ENCODE peak calls at places on chromosomes 4 and X, in eight cellular contexts. I, H, Y, X, A, J, L and U are unnamed samples.

GRCh38 chr4:184235526-184235925 is 17.9 kb upstream of the ENPP6 start:
- DNase-seq in Y (no peak), J (no peak), L (no peak), A (no peak), X (no peak), I (no peak), H (no peak), U (no peak)

GRCh38 chrX:79413009-79413408 is 45.9 kb upstream of the ITM2A start:
- DNase-seq in I (peak; percentile 29), L (no peak), J (peak; percentile 6), A (no peak), Y (no peak), H (no peak), X (no peak), U (no peak)

GRCh38 chr4:55214172-55214571 is 88.8 kb upstream of the KDR start:
- DNase-seq in Y (no peak), A (no peak), J (no peak), L (no peak), X (no peak), I (no peak), H (no peak), U (no peak)

GRCh38 chr4:118964891-118965411 is 76.3 kb downstream of the SYNPO2 start:
- DNase-seq in J (no peak), X (no peak), A (no peak), L (no peak), I (no peak), H (no peak), Y (no peak), U (no peak)

GRCh38 chrX:13803116-13803515 is 13.8 kb downstream of the GPM6B start:
- DNase-seq in L (no peak), Y (no peak), I (no peak), A (no peak), X (no peak), H (no peak), J (no peak), U (no peak)

GRCh38 chr4:107220976-107221375 is 184.9 kb upstream of the DKK2 start:
- DNase-seq in I (no peak), H (no peak), X (no peak), L (no peak), Y (no peak), J (no peak), A (no peak), U (no peak)

GRCh38 chr4:2186133-2186864 is 55.6 kb downstream of the HAUS3 start:
- DNase-seq in Y (peak; percentile 59), H (no peak), I (peak; percentile 33), A (no peak), J (no peak), L (no peak), X (no peak), U (peak; percentile 5)

GRCh38 chr4:120829113-120829831 is 93.3 kb downstream of the PRDM5 start:
- DNase-seq in X (no peak), J (no peak), H (no peak), L (no peak), A (no peak), Y (no peak), I (no peak), U (no peak)

GRCh38 chrX:112359906-112360305 is 277.3 kb upstream of the TRPC5 start:
- DNase-seq in L (no peak), Y (no peak), J (no peak), H (no peak), X (no peak), A (no peak), I (no peak), U (no peak)

GRCh38 chr4:137532869-137533236 is 559 bp upstream of the PCDH18 start:
- DNase-seq in L (no peak), X (no peak), I (no peak), Y (no peak), H (no peak), A (no peak), J (no peak), U (no peak)
- H3K4me3 ChIP-seq in L (peak overlapping the region; percentile 10), X (peak overlapping the region; percentile 29), I (peak overlapping the region; percentile 24), Y (peak overlapping the region; percentile 16), H (peak overlapping the region; percentile 52), A (peak overlapping the region; percentile 67), J (peak overlapping the region; percentile 31), U (peak overlapping the region; percentile 57)

GRCh38 chrX:110462957-110463356 is 104.3 kb downstream of the RTL9 start:
- DNase-seq in Y (no peak), H (no peak), L (no peak), J (no peak), I (no peak), A (no peak), X (no peak), U (no peak)
- TF ChIP-seq CTCF in Y (peak; percentile 41), H (no peak), L (no peak), J (no peak), I (peak; percentile 7), A (no peak), X (no peak), U (peak; percentile 36)

DNA sequence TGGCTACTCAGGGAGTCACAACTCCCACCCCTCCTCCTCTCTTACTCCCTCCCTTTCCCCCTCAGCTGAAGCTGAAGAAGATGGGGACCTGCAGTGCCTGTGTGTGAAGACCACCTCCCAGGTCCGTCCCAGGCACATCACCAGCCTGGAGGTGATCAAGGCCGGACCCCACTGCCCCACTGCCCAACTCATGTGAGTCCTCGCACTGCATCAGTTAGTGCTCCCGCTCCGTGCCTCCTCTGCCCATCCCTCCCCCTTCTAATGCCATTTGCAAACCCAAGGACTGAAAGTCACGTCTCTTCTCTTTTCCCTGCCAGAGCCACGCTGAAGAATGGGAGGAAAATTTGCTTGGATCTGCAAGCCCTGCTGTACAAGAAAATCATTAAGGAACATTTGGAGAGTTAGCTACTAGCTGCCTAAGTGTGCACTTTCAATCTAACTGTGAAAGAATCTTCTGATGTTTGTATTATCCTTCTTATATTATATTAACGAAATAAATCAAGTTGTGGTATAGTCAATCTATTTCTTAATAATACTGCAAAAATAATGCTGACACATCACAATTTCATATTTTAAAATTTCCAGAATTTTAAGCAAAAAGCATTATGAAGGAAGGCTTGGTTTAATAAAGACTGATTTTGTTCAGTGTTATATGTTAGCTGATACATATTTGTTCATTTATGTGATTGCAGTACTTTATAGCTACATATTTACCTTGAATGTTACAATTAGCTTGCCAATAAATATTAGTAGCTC is 800 bp downstream of the PF4V1 start:
- DNase-seq in X (no peak), J (no peak), A (no peak), Y (no peak), L (no peak), I (no peak), H (no peak), U (no peak)
- H3K4me3 ChIP-seq in X (no peak overlapping the region), J (no peak overlapping the region), A (peak overlapping the region; percentile 32), Y (no peak overlapping the region), L (no peak overlapping the region), I (no peak overlapping the region), H (peak overlapping the region; percentile 26), U (peak overlapping the region; percentile 8)

GRCh38 chr4:108637856-108638255 is 12.5 kb upstream of the OSTC start:
- DNase-seq in A (no peak), H (no peak), Y (no peak), I (no peak), L (no peak), J (no peak), X (no peak), U (no peak)
- TF ChIP-seq CTCF in A (no peak), H (no peak), Y (no peak), I (no peak), L (no peak), J (no peak), X (no peak), U (no peak)

GRCh38 chr4:20629180-20630115 is 70.8 kb upstream of the PACRGL start:
- DNase-seq in J (no peak), A (no peak), I (no peak), X (no peak), L (no peak), H (no peak), Y (no peak), U (no peak)

GRCh38 chr4:20623936-20624335 is 76.3 kb upstream of the PACRGL start:
- DNase-seq in H (no peak), X (no peak), I (no peak), A (no peak), Y (no peak), J (no peak), L (no peak), U (no peak)

GRCh38 chr4:20625460-20625859 is 74.8 kb upstream of the PACRGL start:
- DNase-seq in J (peak; percentile 24), Y (no peak), A (no peak), L (no peak), I (no peak), H (no peak), X (no peak), U (no peak)

GRCh38 chr4:20624783-20625364 is 75.4 kb upstream of the PACRGL start:
- DNase-seq in H (no peak), I (no peak), X (no peak), A (no peak), J (no peak), L (no peak), Y (no peak), U (no peak)

DNA sequence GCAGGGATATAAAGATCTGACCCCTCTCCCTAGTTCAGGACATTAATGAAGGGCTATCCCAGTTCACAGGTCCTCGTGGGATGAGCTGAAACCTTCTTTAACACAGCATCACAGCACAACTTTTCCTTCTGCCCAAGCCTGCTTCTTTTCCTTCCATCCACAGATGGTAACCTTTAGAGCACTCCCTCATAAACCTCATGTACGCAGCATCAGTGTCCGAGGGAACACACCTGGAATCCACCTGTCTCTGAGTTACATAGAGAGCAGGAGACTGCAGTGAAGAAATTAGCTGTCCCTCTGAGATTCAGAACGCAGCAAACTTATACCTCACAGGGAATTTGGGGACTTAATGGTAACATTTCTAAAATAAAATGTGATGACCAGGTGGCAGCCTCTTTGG is 73.9 kb upstream of the PACRGL start:
- DNase-seq in I (no peak), X (no peak), A (no peak), L (no peak), Y (no peak), J (no peak), H (no peak), U (no peak)
- H3K4me3 ChIP-seq in I (no peak overlapping the region), X (no peak overlapping the region), A (no peak overlapping the region), L (no peak overlapping the region), Y (no peak overlapping the region), J (no peak overlapping the region), H (no peak overlapping the region), U (no peak overlapping the region)

DNA sequence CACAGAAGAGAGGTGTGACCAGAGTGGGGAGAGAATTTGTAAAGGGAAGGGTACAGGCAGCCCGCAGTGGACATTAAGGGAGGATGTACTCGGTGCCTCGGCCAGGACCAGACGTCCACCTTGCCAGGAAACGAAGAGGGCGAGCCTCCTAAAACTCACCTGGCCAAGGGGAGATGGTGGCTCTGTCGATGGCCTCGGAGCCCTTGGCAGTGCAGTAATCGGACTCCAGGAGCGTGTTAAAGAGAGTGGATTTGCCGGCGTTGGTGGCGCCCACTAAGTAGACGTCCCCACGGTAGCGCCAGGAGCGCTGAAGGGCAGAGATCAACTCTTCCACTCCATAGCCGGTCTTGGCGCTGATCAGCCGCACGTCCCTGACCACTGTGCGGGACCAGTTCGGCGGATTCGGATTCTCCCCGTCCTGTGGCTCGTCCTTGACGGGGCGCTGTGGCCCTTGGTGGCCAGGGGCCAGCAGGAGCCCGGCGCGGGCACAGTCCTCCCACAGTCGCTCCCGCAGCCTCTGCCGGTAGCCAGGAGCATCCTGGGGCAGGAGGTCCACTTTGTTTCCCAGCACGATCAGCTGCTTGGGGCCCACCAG is 1.0 kb downstream of the NOA1 start:
- DNase-seq in I (no peak), A (no peak), H (peak; percentile 73), L (no peak), J (no peak), Y (no peak), X (no peak), U (no peak)
- TF ChIP-seq CTCF in I (no peak), A (no peak), H (no peak), L (no peak), J (no peak), Y (no peak), X (no peak), U (no peak)

GRCh38 chrX:47197526-47197925 is 3.9 kb downstream of the UBA1 start:
- DNase-seq in I (no peak), J (no peak), Y (no peak), X (no peak), H (no peak), A (no peak), L (no peak), U (no peak)
- H3K4me3 ChIP-seq in I (no peak overlapping the region), J (no peak overlapping the region), Y (no peak overlapping the region), X (no peak overlapping the region), H (no peak overlapping the region), A (peak overlapping the region; percentile 32), L (no peak overlapping the region), U (no peak overlapping the region)